ENCODE peak calls at places on chromosomes 3 and 15, in seven cellular contexts. W is LoVo; O is NCI-H510A; L is HAP-1; E is omental fat pad; R is stimulated activated CD8-positive, alpha-beta memory T cell treated with anti-CD3 and anti-CD28 coated beads, Interleukin-7, amount 100 ng/mL, for 1 hour; V is stomach. X is an unnamed sample.

GRCh38 chr3:167493240-167493639 is 19.4 kb upstream of the SERPINI2 start:
- DNase-seq in E (no peak), O (no peak), R (no peak), L (no peak), W (no peak), V (no peak), X (no peak)

GRCh38 chr15:89768071-89768500 is 8.0 kb upstream of the MESP2 start:
- DNase-seq in V (peak), R (no peak), O (no peak), W (no peak), E (no peak), L (no peak), X (peak)

GRCh38 chr3:174821477-174821876 is 37.7 kb upstream of the NAALADL2 start:
- DNase-seq in E (no peak), W (no peak), O (no peak), R (no peak), L (no peak), V (no peak), X (peak)

GRCh38 chr3:103685940-103686339 is 1251.1 kb downstream of the ZPLD1 start:
- DNase-seq in W (no peak), R (no peak), V (no peak), L (no peak), E (no peak), O (no peak), X (no peak)

GRCh38 chr3:128226794-128227399 is 73.6 kb downstream of the EEFSEC start:
- DNase-seq in E (no peak), R (no peak), W (peak), O (no peak), V (no peak), L (peak), X (peak)

GRCh38 chr3:160163259-160163878 is 61.9 kb upstream of the C3orf80 start:
- DNase-seq in V (no peak), O (no peak), E (no peak), L (no peak), W (peak), R (no peak), X (peak)

GRCh38 chr15:25846377-25846776 is 16.8 kb downstream of the ATP10A start:
- DNase-seq in O (no peak), R (no peak), W (no peak), L (no peak), E (no peak), V (no peak), X (no peak)

GRCh38 chr3:67635257-67635656 is 19.2 kb downstream of the SUCLG2 start:
- DNase-seq in E (no peak), W (no peak), V (no peak), O (no peak), R (no peak), L (no peak), X (peak)

GRCh38 chr3:30626443-30627181 is 20.2 kb downstream of the TGFBR2 start:
- DNase-seq in W (peak), O (no peak), R (no peak), V (no peak), L (no peak), E (no peak), X (peak)

GRCh38 chr15:73052679-73053397 is 575 bp downstream of the NEO1 start:
- DNase-seq in E (no peak), V (peak), L (peak), R (no peak), O (peak), W (peak), X (peak)

GRCh38 chr3:150449169-150449721 is 41.1 kb downstream of the TSC22D2 start:
- DNase-seq in R (no peak), E (no peak), O (no peak), V (no peak), W (no peak), L (no peak), X (peak)